ENCODE peak calls at places on chromosomes 11 and 22, in five cellular contexts. L is astrocyte of the spinal cord, D is gastrocnemius medialis, E is WTC11, J is right atrium auricular region. U is an unnamed sample.

GRCh38 chr22:22214819-22215329 is 29.7 kb upstream of the VPREB1 start:
- DNase-seq in L (no peak), D (no peak), J (no peak), E (no peak), U (no peak)

GRCh38 chr11:123690490-123690889 is 36.1 kb upstream of the SCN3B start:
- DNase-seq in D (no peak), E (no peak), J (no peak), L (peak; percentile 22), U (no peak)

GRCh38 chr11:70545626-70545945 is 147.3 kb downstream of the CTTN start:
- DNase-seq in J (no peak), L (no peak), D (no peak), E (no peak), U (no peak)

GRCh38 chr22:31106651-31107205 is 640 bp downstream of the SELENOM start:
- DNase-seq in J (no peak), E (no peak), L (no peak), D (no peak), U (no peak)

GRCh38 chr11:125935629-125936199 is 10.1 kb upstream of the VSIG10L2 start:
- DNase-seq in L (no peak), E (no peak), D (no peak), J (peak; percentile 21), U (no peak)

GRCh38 chr11:119318240-119319135 is 1.6 kb upstream of the MCAM start:
- DNase-seq in J (no peak), D (no peak), E (no peak), L (peak; percentile 61), U (no peak)

GRCh38 chr11:112504056-112504455 is 243.4 kb upstream of the PLET1 start:
- DNase-seq in J (no peak), D (no peak), L (no peak), E (no peak), U (no peak)

GRCh38 chr11:45252134-45252856 is 33.8 kb downstream of the SYT13 start:
- DNase-seq in L (peak; percentile 23), J (no peak), D (peak; percentile 28), E (peak; percentile 91), U (peak; percentile 73)

GRCh38 chr11:123521001-123521400 is 90.9 kb downstream of the GRAMD1B start:
- DNase-seq in L (no peak), E (no peak), D (no peak), J (no peak), U (no peak)

GRCh38 chr11:72039108-72039850 is 40.6 kb downstream of the IL18BP start:
- DNase-seq in D (no peak), J (no peak), L (peak; percentile 42), E (no peak), U (no peak)

GRCh38 chr22:33247758-33248157 is 189.6 kb upstream of the SYN3 start:
- DNase-seq in J (no peak), D (no peak), L (no peak), E (no peak), U (no peak)

GRCh38 chr11:128390246-128390645 is 197.1 kb downstream of the ETS1 start:
- DNase-seq in L (no peak), D (no peak), J (no peak), E (no peak), U (no peak)

GRCh38 chr11:58330861-58331260 is 28.0 kb downstream of the OR5B17 start:
- DNase-seq in D (no peak), J (no peak), L (peak; percentile 48), E (no peak), U (no peak)

GRCh38 chr11:35990170-35990569 is 46.3 kb downstream of the LDLRAD3 start:
- DNase-seq in D (no peak), J (no peak), L (no peak), E (no peak), U (no peak)

GRCh38 chr22:40176921-40177737 is 596 bp upstream of the TNRC6B start:
- DNase-seq in E (peak; percentile 57), D (peak; percentile 52), L (peak; percentile 69), J (no peak), U (no peak)

GRCh38 chr11:119584193-119585037 is 144.6 kb downstream of the NECTIN1 start:
- DNase-seq in J (no peak), L (peak; percentile 82), E (peak; percentile 83), D (no peak), U (peak; percentile 75)

GRCh38 chr11:118353084-118353710 is 6.2 kb upstream of the UBE4A start:
- DNase-seq in D (no peak), E (no peak), L (peak; percentile 25), J (no peak), U (no peak)

GRCh38 chr11:102306048-102306575 is 11.2 kb upstream of the BIRC3 start:
- DNase-seq in D (no peak), J (no peak), L (no peak), E (no peak), U (no peak)

GRCh38 chr22:42688241-42688913 is 32.3 kb downstream of the A4GALT start:
- DNase-seq in D (peak; percentile 95), J (peak; percentile 97), L (peak; percentile 93), E (peak; percentile 48), U (no peak)

GRCh38 chr11:122140535-122140934 is 24.5 kb upstream of the BLID start:
- DNase-seq in D (no peak), L (peak; percentile 85), J (no peak), E (no peak), U (no peak)

GRCh38 chr11:122808494-122808893 is 29.8 kb upstream of the CRTAM start:
- DNase-seq in D (no peak), E (no peak), J (no peak), L (peak; percentile 42), U (no peak)

GRCh38 chr11:6251120-6251733 is 8.4 kb upstream of the CCKBR start:
- DNase-seq in L (peak; percentile 69), E (peak; percentile 89), D (no peak), J (peak; percentile 67), U (no peak)

GRCh38 chr11:110086892-110087309 is 6.3 kb upstream of the ZC3H12C start:
- DNase-seq in E (no peak), L (no peak), D (no peak), J (no peak), U (no peak)

GRCh38 chr11:95877288-95877687 is 46.6 kb downstream of the MTMR2 start:
- DNase-seq in J (no peak), L (peak; percentile 99), E (no peak), D (no peak), U (no peak)

GRCh38 chr11:820655-821512 is 2.2 kb downstream of the PNPLA2 start:
- DNase-seq in J (peak; percentile 93), D (peak; percentile 88), L (no peak), E (no peak), U (no peak)

GRCh38 chr11:24592342-24592741 is 95.5 kb downstream of the LUZP2 start:
- DNase-seq in D (no peak), J (no peak), E (no peak), L (no peak), U (no peak)

GRCh38 chr22:23182289-23183106 is 2.2 kb downstream of the BCR start:
- DNase-seq in J (no peak), L (no peak), D (peak; percentile 30), E (no peak), U (no peak)

GRCh38 chr11:39990413-39990812 is 1469.0 kb downstream of the LRRC4C start:
- DNase-seq in L (no peak), J (no peak), E (no peak), D (no peak), U (no peak)

GRCh38 chr11:18243783-18244362 is 4.6 kb downstream of the SAA2 start:
- DNase-seq in E (peak; percentile 70), J (peak; percentile 64), D (no peak), L (peak; percentile 73), U (no peak)

GRCh38 chr11:95135155-95135554 is 45.5 kb downstream of the ENDOD1 start:
- DNase-seq in L (no peak), J (no peak), D (no peak), E (no peak), U (no peak)

GRCh38 chr11:15896544-15896943 is 459.8 kb downstream of the SOX6 start:
- DNase-seq in E (no peak), L (no peak), J (no peak), D (peak; percentile 28), U (no peak)

GRCh38 chr22:28791841-28792490 is 8.4 kb downstream of the XBP1 start:
- DNase-seq in L (no peak), D (no peak), E (no peak), J (no peak), U (no peak)

GRCh38 chr22:39028281-39028680 is 7.4 kb downstream of the APOBEC3D start:
- DNase-seq in L (no peak), D (no peak), E (no peak), J (no peak), U (no peak)

DNA sequence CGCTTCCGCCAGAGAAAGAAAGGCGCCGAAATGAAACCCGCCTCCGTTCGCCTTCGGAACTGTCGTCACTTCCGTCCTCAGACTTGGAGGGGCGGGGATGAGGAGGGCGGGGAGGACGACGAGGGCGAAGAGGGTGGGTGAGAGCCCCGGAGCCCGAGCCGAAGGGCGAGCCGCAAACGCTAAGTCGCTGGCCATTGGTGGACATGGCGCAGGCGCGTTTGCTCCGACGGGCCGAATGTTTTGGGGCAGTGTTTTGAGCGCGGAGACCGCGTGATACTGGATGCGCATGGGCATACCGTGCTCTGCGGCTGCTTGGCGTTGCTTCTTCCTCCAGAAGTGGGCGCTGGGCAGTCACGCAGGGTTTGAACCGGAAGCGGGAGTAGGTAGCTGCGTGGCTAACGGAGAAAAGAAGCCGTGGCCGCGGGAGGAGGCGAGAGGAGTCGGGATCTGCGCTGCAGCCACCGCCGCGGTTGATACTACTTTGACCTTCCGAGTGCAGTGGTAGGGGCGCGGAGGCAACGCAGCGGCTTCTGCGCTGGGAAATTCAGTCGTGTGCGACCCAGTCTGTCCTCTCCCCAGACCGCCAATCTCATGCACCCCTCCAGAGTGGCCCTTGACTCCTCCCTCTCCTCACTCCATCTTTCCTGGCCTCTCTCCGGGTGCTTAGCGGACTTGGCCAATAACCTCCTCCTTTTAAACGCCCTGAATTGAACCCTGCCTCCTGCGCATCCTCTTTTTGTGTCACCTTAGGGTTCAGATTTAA is at the start of gene ATM:
- DNase-seq in J (peak; percentile 99), E (peak; percentile 99), L (peak; percentile 99), D (peak; percentile 100), U (peak; percentile 99)
- TF ChIP-seq CTCF in J (peak; percentile 77), E (no peak), L (peak; percentile 89), D (peak; percentile 38), U (peak; percentile 71)

GRCh38 chr11:68506908-68507307 is 46.4 kb downstream of the PPP6R3 start:
- DNase-seq in L (no peak), J (no peak), E (no peak), D (no peak), U (no peak)
- TF ChIP-seq CTCF in L (no peak), J (no peak), E (no peak), D (no peak), U (no peak)

GRCh38 chr11:32188785-32189184 is 97.9 kb downstream of the RCN1 start:
- DNase-seq in J (no peak), L (no peak), E (no peak), D (no peak), U (no peak)
- TF ChIP-seq CTCF in J (no peak), L (no peak), E (no peak), D (no peak), U (no peak)

DNA sequence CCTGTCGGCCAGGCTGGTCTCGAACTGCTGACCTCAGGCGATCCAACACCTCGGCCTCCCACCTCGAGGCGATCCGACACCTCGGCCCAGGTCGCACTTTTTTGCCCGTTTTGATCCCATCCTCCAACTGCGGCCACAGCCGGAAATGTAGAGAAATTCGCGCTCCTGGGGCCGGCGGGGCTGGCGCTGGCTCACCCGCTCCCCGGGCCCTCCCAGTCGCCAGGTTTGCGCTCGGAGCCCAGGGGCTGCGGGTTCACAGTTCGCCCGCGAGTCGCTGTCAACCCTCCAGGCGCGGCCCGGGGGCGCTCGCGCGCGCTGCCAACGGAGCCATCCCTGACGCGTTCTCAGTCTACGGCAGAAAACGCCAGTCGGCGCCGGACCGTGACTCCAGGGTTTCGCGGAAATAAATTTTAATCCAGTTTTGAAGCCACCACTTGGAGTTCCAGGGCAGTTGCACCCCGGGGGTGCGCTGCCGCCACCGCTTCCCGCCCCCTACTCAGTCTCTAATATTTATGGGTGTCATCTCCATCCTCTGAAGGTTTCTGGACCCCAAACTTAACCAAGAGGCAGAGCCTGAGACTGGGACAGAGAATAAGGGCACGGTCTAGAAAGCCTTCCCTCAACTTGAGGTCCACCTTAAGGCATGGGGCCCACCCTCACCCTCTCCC is 1.5 kb upstream of the KLHDC7B start:
- DNase-seq in L (peak; percentile 39), E (peak; percentile 93), D (no peak), J (peak; percentile 76), U (no peak)
- TF ChIP-seq CTCF in L (peak; percentile 66), E (no peak), D (no peak), J (peak; percentile 74), U (peak; percentile 69)